ENCODE peak calls at places on chromosome 1, in ten cellular contexts. U is gastroesophageal sphincter; G is aorta; M is activated CD8-positive, alpha-beta T cell treated with anti-CD3 and anti-CD28 coated beads for 36 hours; Q is effector memory CD8-positive, alpha-beta T cell; D is GM12878; K is activated T-cell treated with anti-CD3 and anti-CD28 coated beads, Interleukin-2, amount 50 U/mL, for 4 hours; R is lower lobe of right lung; Y is T-helper 17 cell; P is Panc1. V is an unnamed sample.

GRCh38 chr1:67190942-67191341 is 24.7 kb downstream of the IL23R start:
- ATAC-seq in U (no peak), G (no peak), M (peak), Q (no peak), D (no peak), K (peak), R (no peak), Y (no peak), P (no peak), V (no peak)

GRCh38 chr1:103583887-103584286 is 12.5 kb downstream of the AMY2B start:
- ATAC-seq in U (no peak), G (no peak), M (no peak), Q (no peak), D (no peak), K (no peak), R (no peak), Y (no peak), P (no peak), V (no peak)

GRCh38 chr1:209585672-209586071 is 2.2 kb downstream of the CAMK1G start:
- ATAC-seq in U (peak), G (peak), M (peak), Q (no peak), D (peak), K (peak), R (peak), Y (peak), P (peak), V (peak)

GRCh38 chr1:228830185-228830953 is 95.1 kb downstream of the RHOU start:
- ATAC-seq in U (no peak), G (no peak), M (no peak), Q (no peak), D (peak), K (no peak), R (peak), Y (no peak), P (peak), V (peak)

GRCh38 chr1:156064615-156065014 is 3.7 kb downstream of the RAB25 start:
- ATAC-seq in U (no peak), G (no peak), M (peak), Q (no peak), D (no peak), K (peak), R (no peak), Y (no peak), P (no peak), V (no peak)

GRCh38 chr1:27581823-27582243 is 22.1 kb downstream of the AHDC1 start:
- ATAC-seq in U (peak), G (peak), M (no peak), Q (no peak), D (no peak), K (no peak), R (peak), Y (no peak), P (no peak), V (no peak)

GRCh38 chr1:181397841-181398240 is 85.5 kb upstream of the CACNA1E start:
- ATAC-seq in U (no peak), G (no peak), M (peak), Q (peak), D (peak), K (no peak), R (no peak), Y (peak), P (no peak), V (no peak)

GRCh38 chr1:114235956-114236355 is 82.3 kb upstream of the SYT6 start:
- ATAC-seq in U (no peak), G (no peak), M (no peak), Q (no peak), D (no peak), K (no peak), R (no peak), Y (no peak), P (no peak), V (no peak)

GRCh38 chr1:62508187-62508758 is 71.4 kb downstream of the USP1 start:
- ATAC-seq in U (no peak), G (no peak), M (no peak), Q (no peak), D (peak), K (no peak), R (no peak), Y (no peak), P (no peak), V (peak)

GRCh38 chr1:204556458-204557052 is 40.3 kb downstream of the MDM4 start:
- ATAC-seq in U (no peak), G (no peak), M (no peak), Q (no peak), D (no peak), K (no peak), R (no peak), Y (no peak), P (no peak), V (no peak)

GRCh38 chr1:56501888-56502287 is 77.5 kb downstream of the PLPP3 start:
- ATAC-seq in U (no peak), G (no peak), M (no peak), Q (no peak), D (no peak), K (no peak), R (no peak), Y (no peak), P (no peak), V (no peak)

GRCh38 chr1:108708726-108709660 is 3.7 kb upstream of the FNDC7 start:
- ATAC-seq in U (no peak), G (peak), M (peak), Q (peak), D (peak), K (peak), R (peak), Y (peak), P (peak), V (no peak)

GRCh38 chr1:18300376-18300775 is 180.4 kb upstream of the KLHDC7A start:
- ATAC-seq in U (no peak), G (no peak), M (no peak), Q (no peak), D (no peak), K (no peak), R (no peak), Y (no peak), P (no peak), V (no peak)

GRCh38 chr1:202597090-202597761 is 113.0 kb downstream of the SYT2 start:
- ATAC-seq in U (no peak), G (no peak), M (no peak), Q (no peak), D (no peak), K (no peak), R (no peak), Y (no peak), P (no peak), V (no peak)

GRCh38 chr1:18814340-18815202 is 44.9 kb downstream of the TAS1R2 start:
- ATAC-seq in U (no peak), G (no peak), M (no peak), Q (no peak), D (no peak), K (no peak), R (no peak), Y (no peak), P (no peak), V (no peak)

GRCh38 chr1:42392923-42393848 is 12.6 kb downstream of the RIMKLA start:
- ATAC-seq in U (no peak), G (no peak), M (peak), Q (no peak), D (no peak), K (peak), R (no peak), Y (no peak), P (no peak), V (no peak)

V was measured in SK-N-SH treated with all-trans-retinoic acid at 6 μM for 48 hours.